ENCODE peak calls at places on chromosome 4, in five cellular contexts. K is endothelial cell of umbilical vein, C is IMR-90, O is body of pancreas, B is kidney. S is an unnamed sample.

GRCh38 chr4:8478801-8479744 is 38.5 kb downstream of the TRMT44 start:
- DNase-seq in K (no peak), O (no peak), C (peak; percentile 35), B (no peak), S (no peak)

GRCh38 chr4:169823685-169824084 is 65.9 kb upstream of the HPF1 start:
- DNase-seq in C (peak; percentile 60), O (peak; percentile 48), K (peak; percentile 51), B (no peak), S (peak; percentile 84)

GRCh38 chr4:924107-925096 is 7.7 kb downstream of the GAK start:
- DNase-seq in K (peak; percentile 38), O (no peak), B (peak; percentile 55), C (peak; percentile 78), S (no peak)

GRCh38 chr4:82372502-82372873 is 1.3 kb downstream of the HNRNPD start:
- DNase-seq in B (no peak), C (peak; percentile 22), O (peak; percentile 61), K (peak; percentile 35), S (no peak)

GRCh38 chr4:144374065-144374464 is 233.5 kb upstream of the GYPA start:
- DNase-seq in O (no peak), K (no peak), C (no peak), B (no peak), S (no peak)

GRCh38 chr4:106529348-106530033 is 160.9 kb upstream of the GIMD1 start:
- DNase-seq in O (no peak), K (peak; percentile 72), C (peak; percentile 1), B (no peak), S (no peak)

GRCh38 chr4:183136880-183137279 is 37.8 kb downstream of the WWC2 start:
- DNase-seq in B (no peak), K (no peak), O (no peak), C (peak; percentile 81), S (no peak)

GRCh38 chr4:41744572-41745291 is 3.8 kb downstream of the PHOX2B start:
- DNase-seq in K (no peak), O (no peak), B (peak; percentile 46), C (no peak), S (no peak)

GRCh38 chr4:152283806-152284470 is 252.0 kb downstream of the FBXW7 start:
- DNase-seq in C (no peak), O (no peak), B (no peak), K (peak; percentile 16), S (no peak)

GRCh38 chr4:88969746-88970145 is 87.2 kb downstream of the FAM13A start:
- DNase-seq in K (no peak), C (no peak), O (no peak), B (no peak), S (no peak)

GRCh38 chr4:158791588-158791987 is 22.8 kb downstream of the FNIP2 start:
- DNase-seq in K (no peak), B (no peak), C (no peak), O (no peak), S (no peak)

DNA sequence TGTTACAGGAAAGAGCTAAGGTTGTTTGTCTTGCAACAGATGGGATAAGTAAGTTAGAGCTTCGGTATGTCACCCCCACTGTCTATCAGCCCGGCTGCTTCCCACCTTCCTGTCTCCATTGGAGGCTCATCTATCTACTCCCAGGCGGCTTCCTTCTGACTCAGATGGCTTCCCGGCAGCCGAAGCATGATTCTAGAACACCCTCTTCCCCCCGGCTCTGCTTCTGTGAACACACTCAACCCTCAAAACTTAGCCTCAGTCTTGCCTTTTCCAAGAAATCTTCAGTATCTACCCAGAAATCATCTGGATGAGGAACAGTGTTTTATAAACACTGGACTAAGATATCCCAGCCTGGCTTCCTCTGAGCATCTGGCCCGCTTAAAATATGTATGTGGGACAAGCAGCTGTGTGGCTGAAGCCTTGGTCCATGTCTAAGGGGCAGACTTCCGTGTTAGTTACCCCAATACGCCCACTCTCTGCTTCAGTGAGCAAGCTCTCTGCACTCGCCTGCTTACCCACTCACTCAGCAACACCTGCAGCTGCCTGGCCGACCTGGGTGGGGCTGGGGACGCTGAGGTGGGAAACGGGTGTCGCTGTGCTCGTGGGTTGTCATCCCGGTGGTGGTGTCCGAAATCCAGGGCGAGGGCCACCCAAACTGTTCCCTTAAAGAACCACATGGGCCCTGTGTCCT is 12.0 kb upstream of the SLC2A9 start:
- DNase-seq in B (no peak), O (no peak), K (peak; percentile 28), C (peak; percentile 71), S (no peak)
- H3K4me3 ChIP-seq in B (no peak overlapping the region), O (no peak overlapping the region), K (no peak overlapping the region), C (no peak overlapping the region), S (no peak overlapping the region)

DNA sequence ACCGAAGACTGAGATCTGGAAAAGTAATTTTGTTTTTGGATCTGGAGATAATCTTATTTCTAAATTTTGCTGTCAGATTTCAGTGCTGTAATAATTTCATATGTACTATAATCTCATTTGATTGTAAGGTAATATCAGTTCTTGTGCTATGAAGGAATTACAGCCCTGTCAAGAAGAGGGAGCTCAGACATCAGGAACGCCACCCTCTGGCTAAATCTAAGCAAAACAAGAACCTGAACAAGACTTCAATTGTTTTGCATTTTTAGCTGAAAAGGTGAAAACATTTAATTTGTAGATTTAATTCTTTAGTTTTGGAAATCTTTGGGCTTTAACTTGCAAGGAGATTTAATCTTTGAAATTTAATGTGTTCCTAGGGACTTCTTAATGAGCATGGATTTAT is 525.4 kb upstream of the HS3ST1 start:
- DNase-seq in B (no peak), C (no peak), O (no peak), K (peak; percentile 79), S (peak; percentile 38)
- TF ChIP-seq CTCF in B (peak; percentile 14), C (no peak), O (peak; percentile 16), K (peak; percentile 32), S (peak; percentile 70)

DNA sequence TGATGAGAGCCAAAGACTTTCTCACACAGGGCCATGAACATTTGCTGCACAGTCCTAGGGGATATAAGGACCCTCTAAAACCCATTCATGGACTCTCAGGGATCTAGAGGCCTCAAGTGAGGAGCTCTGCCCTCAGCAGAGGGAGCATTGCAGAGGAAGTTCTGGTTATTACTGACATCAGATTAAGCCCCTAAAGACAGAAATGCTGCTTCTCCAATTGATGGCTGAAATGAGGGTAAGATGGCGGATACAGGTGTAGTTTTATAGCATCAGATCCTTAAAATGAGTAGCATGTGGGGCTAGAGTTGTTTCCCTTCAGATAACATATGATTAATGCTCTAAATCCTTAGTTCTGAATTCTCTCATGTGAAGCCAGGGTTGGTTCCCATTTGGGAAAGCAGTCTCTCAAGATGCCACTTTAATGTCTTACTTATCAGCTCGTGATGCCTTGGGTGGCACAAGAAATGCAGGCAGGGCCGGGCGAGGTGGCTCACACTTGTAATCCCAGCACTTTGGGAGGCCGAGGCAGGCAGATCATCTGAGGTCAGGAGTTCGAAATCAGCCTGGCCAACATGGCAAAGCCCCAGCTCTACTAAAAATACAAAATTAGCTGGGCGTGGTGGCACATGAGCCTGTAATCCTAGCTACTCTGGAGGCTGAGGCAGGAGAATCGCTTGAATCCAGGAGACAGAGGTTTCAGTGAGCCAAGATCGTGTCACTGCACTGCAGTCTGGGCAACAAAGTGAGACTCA is 7.9 kb downstream of the RHOH start:
- DNase-seq in C (no peak), B (no peak), O (no peak), K (no peak), S (no peak)
- H3K4me3 ChIP-seq in C (no peak overlapping the region), B (no peak overlapping the region), O (no peak overlapping the region), K (no peak overlapping the region), S (no peak overlapping the region)

GRCh38 chr4:72902354-72902753 is 167.2 kb downstream of the COX18 start:
- DNase-seq in B (no peak), C (no peak), K (no peak), O (no peak), S (no peak)
- TF ChIP-seq CTCF in B (no peak), C (no peak), K (no peak), O (no peak), S (no peak)

GRCh38 chr4:148116264-148116663 is 325.9 kb downstream of the NR3C2 start:
- DNase-seq in O (no peak), C (peak; percentile 79), K (peak; percentile 5), B (no peak), S (peak; percentile 75)
- H3K4me3 ChIP-seq in O (no peak overlapping the region), C (no peak overlapping the region), K (no peak overlapping the region), B (no peak overlapping the region), S (no peak overlapping the region)

DNA sequence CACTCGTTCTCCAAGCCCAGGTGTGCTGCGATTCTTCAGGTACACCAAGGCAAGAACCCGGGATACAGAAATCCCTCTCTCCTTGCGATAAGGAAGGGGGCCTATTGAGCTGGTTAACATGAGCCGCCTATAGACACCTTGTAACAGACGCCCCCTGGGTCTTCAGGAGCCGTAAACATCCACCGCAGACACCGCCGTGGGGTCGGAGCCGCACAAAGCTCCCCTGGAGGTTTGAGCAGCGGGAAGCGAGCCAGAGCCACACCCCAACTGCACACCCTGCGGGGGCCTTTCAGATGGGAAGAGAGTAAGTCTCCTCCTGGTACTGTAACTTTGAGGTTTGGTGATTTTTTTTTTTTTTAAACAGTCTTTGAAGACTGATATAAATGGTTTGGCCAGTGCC is 46.6 kb downstream of the ZFP42 start:
- DNase-seq in O (no peak), B (no peak), C (no peak), K (no peak), S (no peak)
- TF ChIP-seq CTCF in O (no peak), B (no peak), C (no peak), K (no peak), S (no peak)

S was measured in LNCaP clone FGC.